ENCODE peak calls at places on chromosome 12, in seven cellular contexts. One of them, this sample, is unnamed.

GRCh38 chr12:75720807-75721206 is 209.4 kb upstream of the KRR1 start:
- DNase-seq in upper lobe of right lung: no peak
- DNase-seq in spleen: no peak
- DNase-seq in neural crest cell: no peak
- DNase-seq in astrocyte: no peak
- DNase-seq in choroid plexus epithelial cell: no peak
- DNase-seq in A549: no peak
- DNase-seq in this sample: no peak

GRCh38 chr12:52126605-52127578 is 47.4 kb downstream of the SMIM41 start:
- DNase-seq in A549: peak; percentile 1
- DNase-seq in choroid plexus epithelial cell: peak; percentile 69
- DNase-seq in astrocyte: no peak
- DNase-seq in spleen: peak; percentile 80
- DNase-seq in neural crest cell: no peak
- DNase-seq in upper lobe of right lung: peak; percentile 61
- DNase-seq in this sample: peak; percentile 57

GRCh38 chr12:103840399-103840880 is 594 bp downstream of the NT5DC3 start:
- DNase-seq in spleen: peak; percentile 85
- DNase-seq in neural crest cell: no peak
- DNase-seq in choroid plexus epithelial cell: no peak
- DNase-seq in A549: peak; percentile 32
- DNase-seq in astrocyte: peak; percentile 11
- DNase-seq in upper lobe of right lung: peak; percentile 65
- DNase-seq in this sample: peak; percentile 15

GRCh38 chr12:10392394-10392930 is 2.6 kb upstream of the KLRK1 start:
- DNase-seq in astrocyte: peak; percentile 90
- DNase-seq in upper lobe of right lung: no peak
- DNase-seq in A549: peak; percentile 15
- DNase-seq in neural crest cell: no peak
- DNase-seq in choroid plexus epithelial cell: peak; percentile 100
- DNase-seq in spleen: no peak
- DNase-seq in this sample: no peak

GRCh38 chr12:113528606-113529005 is 56.9 kb upstream of the LHX5 start:
- DNase-seq in neural crest cell: no peak
- DNase-seq in astrocyte: no peak
- DNase-seq in A549: no peak
- DNase-seq in choroid plexus epithelial cell: no peak
- DNase-seq in spleen: no peak
- DNase-seq in upper lobe of right lung: no peak
- DNase-seq in this sample: no peak

GRCh38 chr12:127785535-127785934 is 481.4 kb upstream of the TMEM132C start:
- DNase-seq in spleen: no peak
- DNase-seq in astrocyte: peak; percentile 72
- DNase-seq in A549: no peak
- DNase-seq in neural crest cell: no peak
- DNase-seq in choroid plexus epithelial cell: peak; percentile 2
- DNase-seq in upper lobe of right lung: no peak
- DNase-seq in this sample: no peak

GRCh38 chr12:85390281-85390680 is 110.3 kb downstream of the ALX1 start:
- DNase-seq in neural crest cell: no peak
- DNase-seq in A549: no peak
- DNase-seq in choroid plexus epithelial cell: no peak
- DNase-seq in spleen: no peak
- DNase-seq in upper lobe of right lung: no peak
- DNase-seq in astrocyte: no peak
- DNase-seq in this sample: no peak

GRCh38 chr12:54173066-54173726 is 15.6 kb downstream of the SMUG1 start:
- DNase-seq in upper lobe of right lung: no peak
- DNase-seq in spleen: no peak
- DNase-seq in choroid plexus epithelial cell: peak; percentile 15
- DNase-seq in astrocyte: no peak
- DNase-seq in neural crest cell: peak; percentile 22
- DNase-seq in A549: no peak
- DNase-seq in this sample: peak; percentile 34

GRCh38 chr12:111503116-111503515 is 96.0 kb downstream of the ATXN2 start:
- DNase-seq in choroid plexus epithelial cell: peak; percentile 26
- DNase-seq in A549: no peak
- DNase-seq in upper lobe of right lung: no peak
- DNase-seq in spleen: no peak
- DNase-seq in neural crest cell: no peak
- DNase-seq in astrocyte: no peak
- DNase-seq in this sample: no peak

GRCh38 chr12:49086116-49086515 is 8.5 kb downstream of the DHH start:
- DNase-seq in choroid plexus epithelial cell: peak; percentile 27
- DNase-seq in A549: no peak
- DNase-seq in spleen: no peak
- DNase-seq in upper lobe of right lung: no peak
- DNase-seq in neural crest cell: no peak
- DNase-seq in astrocyte: peak; percentile 36
- DNase-seq in this sample: no peak

GRCh38 chr12:16984484-16984883 is 378.5 kb upstream of the LMO3 start:
- DNase-seq in A549: no peak
- DNase-seq in choroid plexus epithelial cell: no peak
- DNase-seq in spleen: no peak
- DNase-seq in upper lobe of right lung: no peak
- DNase-seq in neural crest cell: no peak
- DNase-seq in astrocyte: no peak
- DNase-seq in this sample: no peak

GRCh38 chr12:6182279-6182898 is 17.8 kb upstream of the CD9 start:
- DNase-seq in choroid plexus epithelial cell: peak; percentile 87
- DNase-seq in upper lobe of right lung: peak; percentile 91
- DNase-seq in A549: no peak
- DNase-seq in astrocyte: peak; percentile 65
- DNase-seq in spleen: peak; percentile 85
- DNase-seq in neural crest cell: peak; percentile 46
- DNase-seq in this sample: no peak

GRCh38 chr12:55019784-55020183 is at the start of gene NEUROD4:
- DNase-seq in choroid plexus epithelial cell: peak; percentile 81
- DNase-seq in upper lobe of right lung: peak; percentile 78
- DNase-seq in neural crest cell: peak; percentile 66
- DNase-seq in A549: no peak
- DNase-seq in astrocyte: peak; percentile 60
- DNase-seq in spleen: no peak
- DNase-seq in this sample: peak; percentile 85

GRCh38 chr12:43728117-43728516 is 30.5 kb downstream of the PUS7L start:
- DNase-seq in neural crest cell: no peak
- DNase-seq in upper lobe of right lung: no peak
- DNase-seq in choroid plexus epithelial cell: no peak
- DNase-seq in A549: no peak
- DNase-seq in astrocyte: no peak
- DNase-seq in spleen: no peak
- DNase-seq in this sample: no peak

GRCh38 chr12:32467959-32468863 is 68.9 kb downstream of the FGD4 start:
- DNase-seq in neural crest cell: no peak
- DNase-seq in spleen: no peak
- DNase-seq in astrocyte: peak; percentile 17
- DNase-seq in upper lobe of right lung: no peak
- DNase-seq in A549: no peak
- DNase-seq in choroid plexus epithelial cell: no peak
- DNase-seq in this sample: no peak

GRCh38 chr12:101775814-101776213 is 36.6 kb upstream of the SYCP3 start:
- DNase-seq in choroid plexus epithelial cell: no peak
- DNase-seq in upper lobe of right lung: no peak
- DNase-seq in spleen: no peak
- DNase-seq in neural crest cell: no peak
- DNase-seq in astrocyte: no peak
- DNase-seq in A549: no peak
- DNase-seq in this sample: no peak

GRCh38 chr12:55612646-55613045 is 24.0 kb upstream of the OR10P1 start:
- DNase-seq in choroid plexus epithelial cell: no peak
- DNase-seq in upper lobe of right lung: no peak
- DNase-seq in neural crest cell: no peak
- DNase-seq in astrocyte: no peak
- DNase-seq in spleen: no peak
- DNase-seq in A549: no peak
- DNase-seq in this sample: no peak

GRCh38 chr12:89161553-89161952 is 190.7 kb downstream of the DUSP6 start:
- DNase-seq in spleen: no peak
- DNase-seq in astrocyte: no peak
- DNase-seq in upper lobe of right lung: no peak
- DNase-seq in A549: no peak
- DNase-seq in choroid plexus epithelial cell: no peak
- DNase-seq in neural crest cell: no peak
- DNase-seq in this sample: no peak

GRCh38 chr12:8912910-8913309 is 1.4 kb upstream of the PHC1 start:
- DNase-seq in astrocyte: no peak
- DNase-seq in spleen: no peak
- DNase-seq in A549: peak; percentile 36
- DNase-seq in choroid plexus epithelial cell: no peak
- DNase-seq in upper lobe of right lung: no peak
- DNase-seq in neural crest cell: peak; percentile 11
- DNase-seq in this sample: peak; percentile 7

GRCh38 chr12:120903382-120903817 is 758 bp downstream of the SPPL3 start:
- DNase-seq in choroid plexus epithelial cell: peak; percentile 16
- DNase-seq in spleen: peak; percentile 93
- DNase-seq in astrocyte: no peak
- DNase-seq in A549: peak; percentile 59
- DNase-seq in neural crest cell: peak; percentile 20
- DNase-seq in upper lobe of right lung: peak; percentile 88
- DNase-seq in this sample: peak; percentile 27

GRCh38 chr12:66048218-66048842 is 82.2 kb downstream of the LLPH start:
- DNase-seq in astrocyte: no peak
- DNase-seq in neural crest cell: no peak
- DNase-seq in A549: no peak
- DNase-seq in choroid plexus epithelial cell: no peak
- DNase-seq in spleen: no peak
- DNase-seq in upper lobe of right lung: no peak
- DNase-seq in this sample: no peak

GRCh38 chr12:47717046-47717442 is 8.2 kb downstream of the ENDOU start:
- DNase-seq in spleen: no peak
- DNase-seq in A549: no peak
- DNase-seq in upper lobe of right lung: no peak
- DNase-seq in astrocyte: no peak
- DNase-seq in choroid plexus epithelial cell: no peak
- DNase-seq in neural crest cell: no peak
- DNase-seq in this sample: no peak

GRCh38 chr12:48678561-48679185 is 3.4 kb downstream of the KANSL2 start:
- DNase-seq in astrocyte: no peak
- DNase-seq in spleen: no peak
- DNase-seq in A549: no peak
- DNase-seq in choroid plexus epithelial cell: no peak
- DNase-seq in neural crest cell: no peak
- DNase-seq in upper lobe of right lung: no peak
- DNase-seq in this sample: no peak

GRCh38 chr12:101021911-101022388 is 188.1 kb downstream of the SLC5A8 start:
- DNase-seq in upper lobe of right lung: no peak
- DNase-seq in spleen: no peak
- DNase-seq in astrocyte: peak; percentile 97
- DNase-seq in choroid plexus epithelial cell: peak; percentile 80
- DNase-seq in neural crest cell: no peak
- DNase-seq in A549: peak; percentile 14
- DNase-seq in this sample: no peak

GRCh38 chr12:98403936-98404335 is 111.5 kb upstream of the TMPO start:
- DNase-seq in A549: no peak
- DNase-seq in astrocyte: no peak
- DNase-seq in upper lobe of right lung: no peak
- DNase-seq in choroid plexus epithelial cell: no peak
- DNase-seq in spleen: no peak
- DNase-seq in neural crest cell: no peak
- DNase-seq in this sample: peak; percentile 37

GRCh38 chr12:58268080-58268479 is 326.7 kb downstream of the ATP23 start:
- DNase-seq in A549: no peak
- DNase-seq in spleen: no peak
- DNase-seq in astrocyte: no peak
- DNase-seq in choroid plexus epithelial cell: peak; percentile 12
- DNase-seq in neural crest cell: no peak
- DNase-seq in upper lobe of right lung: no peak
- DNase-seq in this sample: no peak

GRCh38 chr12:64569923-64570595 is 40.2 kb upstream of the RASSF3 start:
- DNase-seq in A549: no peak
- DNase-seq in neural crest cell: no peak
- DNase-seq in astrocyte: no peak
- DNase-seq in spleen: no peak
- DNase-seq in choroid plexus epithelial cell: no peak
- DNase-seq in upper lobe of right lung: no peak
- DNase-seq in this sample: no peak
- TF ChIP-seq CTCF in A549: no peak
- TF ChIP-seq CTCF in neural crest cell: no peak
- TF ChIP-seq CTCF in astrocyte: no peak
- TF ChIP-seq CTCF in spleen: no peak
- TF ChIP-seq CTCF in choroid plexus epithelial cell: no peak
- TF ChIP-seq CTCF in upper lobe of right lung: no peak
- TF ChIP-seq CTCF in this sample: no peak

GRCh38 chr12:27063250-27063851 is 19.0 kb downstream of the C12orf71 start:
- DNase-seq in upper lobe of right lung: no peak
- DNase-seq in astrocyte: no peak
- DNase-seq in neural crest cell: no peak
- DNase-seq in A549: no peak
- DNase-seq in spleen: no peak
- DNase-seq in choroid plexus epithelial cell: no peak
- DNase-seq in this sample: no peak

GRCh38 chr12:27064397-27065342 is 17.7 kb downstream of the C12orf71 start:
- DNase-seq in choroid plexus epithelial cell: no peak
- DNase-seq in spleen: no peak
- DNase-seq in astrocyte: no peak
- DNase-seq in neural crest cell: no peak
- DNase-seq in upper lobe of right lung: no peak
- DNase-seq in A549: no peak
- DNase-seq in this sample: no peak

GRCh38 chr12:27061317-27061716 is 21.1 kb downstream of the C12orf71 start:
- DNase-seq in astrocyte: no peak
- DNase-seq in spleen: no peak
- DNase-seq in upper lobe of right lung: no peak
- DNase-seq in choroid plexus epithelial cell: no peak
- DNase-seq in A549: no peak
- DNase-seq in neural crest cell: no peak
- DNase-seq in this sample: no peak

GRCh38 chr12:27057543-27057942 is 24.8 kb downstream of the C12orf71 start:
- DNase-seq in astrocyte: no peak
- DNase-seq in A549: no peak
- DNase-seq in spleen: no peak
- DNase-seq in neural crest cell: no peak
- DNase-seq in upper lobe of right lung: no peak
- DNase-seq in choroid plexus epithelial cell: no peak
- DNase-seq in this sample: no peak

GRCh38 chr12:27060740-27061139 is 21.6 kb downstream of the C12orf71 start:
- DNase-seq in upper lobe of right lung: no peak
- DNase-seq in choroid plexus epithelial cell: no peak
- DNase-seq in spleen: no peak
- DNase-seq in astrocyte: no peak
- DNase-seq in neural crest cell: no peak
- DNase-seq in A549: no peak
- DNase-seq in this sample: no peak
- TF ChIP-seq CTCF in upper lobe of right lung: no peak
- TF ChIP-seq CTCF in choroid plexus epithelial cell: no peak
- TF ChIP-seq CTCF in spleen: no peak
- TF ChIP-seq CTCF in astrocyte: no peak
- TF ChIP-seq CTCF in neural crest cell: no peak
- TF ChIP-seq CTCF in A549: no peak
- TF ChIP-seq CTCF in this sample: no peak

GRCh38 chr12:2641209-2641608 is 153.6 kb upstream of the FKBP4 start:
- DNase-seq in A549: peak; percentile 43
- DNase-seq in neural crest cell: peak; percentile 20
- DNase-seq in astrocyte: peak; percentile 2
- DNase-seq in upper lobe of right lung: peak; percentile 36
- DNase-seq in spleen: peak; percentile 70
- DNase-seq in choroid plexus epithelial cell: peak; percentile 36
- DNase-seq in this sample: peak; percentile 54
- TF ChIP-seq CTCF in A549: peak; percentile 19
- TF ChIP-seq CTCF in neural crest cell: peak; percentile 40
- TF ChIP-seq CTCF in astrocyte: peak; percentile 27
- TF ChIP-seq CTCF in upper lobe of right lung: no peak
- TF ChIP-seq CTCF in spleen: no peak
- TF ChIP-seq CTCF in choroid plexus epithelial cell: peak; percentile 52
- TF ChIP-seq CTCF in this sample: peak; percentile 29

GRCh38 chr12:7439579-7440505 is 4.1 kb downstream of the CD163L1 start:
- DNase-seq in astrocyte: peak; percentile 45
- DNase-seq in A549: peak; percentile 53
- DNase-seq in neural crest cell: peak; percentile 63
- DNase-seq in choroid plexus epithelial cell: peak; percentile 69
- DNase-seq in spleen: peak; percentile 81
- DNase-seq in upper lobe of right lung: peak; percentile 68
- DNase-seq in this sample: peak; percentile 64
- TF ChIP-seq CTCF in astrocyte: no peak
- TF ChIP-seq CTCF in A549: peak; percentile 37
- TF ChIP-seq CTCF in neural crest cell: peak; percentile 53
- TF ChIP-seq CTCF in choroid plexus epithelial cell: no peak
- TF ChIP-seq CTCF in spleen: no peak
- TF ChIP-seq CTCF in upper lobe of right lung: no peak
- TF ChIP-seq CTCF in this sample: no peak